ENCODE peak calls at places on chromosomes 4 and X, in nine cellular contexts. One of them, this sample, is unnamed.

GRCh38 chr4:1082215-1083182 is 30.9 kb downstream of the RNF212 start:
- DNase-seq in substantia nigra: peak; percentile 28
- DNase-seq in HEK293T: no peak
- DNase-seq in stimulated activated CD8-positive, alpha-beta memory T cell treated with anti-CD3 and anti-CD28 coated beads, Interleukin-4, amount 100 ng/mL, for 48 hours: no peak
- DNase-seq in glomerular endothelial cell: no peak
- DNase-seq in T follicular helper cell: no peak
- DNase-seq in cardiac muscle cell: no peak
- DNase-seq in iris pigment epithelial cell: peak; percentile 73
- DNase-seq in CD4-positive, CD25-positive, alpha-beta regulatory T cell: no peak
- DNase-seq in this sample: peak; percentile 3

GRCh38 chr4:21733894-21734630 is 214.5 kb downstream of the KCNIP4 start:
- DNase-seq in substantia nigra: no peak
- DNase-seq in HEK293T: no peak
- DNase-seq in stimulated activated CD8-positive, alpha-beta memory T cell treated with anti-CD3 and anti-CD28 coated beads, Interleukin-4, amount 100 ng/mL, for 48 hours: no peak
- DNase-seq in glomerular endothelial cell: no peak
- DNase-seq in T follicular helper cell: no peak
- DNase-seq in cardiac muscle cell: peak; percentile 25
- DNase-seq in iris pigment epithelial cell: no peak
- DNase-seq in CD4-positive, CD25-positive, alpha-beta regulatory T cell: no peak
- DNase-seq in this sample: no peak

GRCh38 chrX:34612036-34612435 is 45.0 kb downstream of the TMEM47 start:
- DNase-seq in substantia nigra: no peak
- DNase-seq in HEK293T: no peak
- DNase-seq in stimulated activated CD8-positive, alpha-beta memory T cell treated with anti-CD3 and anti-CD28 coated beads, Interleukin-4, amount 100 ng/mL, for 48 hours: no peak
- DNase-seq in glomerular endothelial cell: peak; percentile 41
- DNase-seq in T follicular helper cell: no peak
- DNase-seq in cardiac muscle cell: no peak
- DNase-seq in iris pigment epithelial cell: peak; percentile 19
- DNase-seq in CD4-positive, CD25-positive, alpha-beta regulatory T cell: no peak
- DNase-seq in this sample: no peak

GRCh38 chrX:110287605-110288004 is 30.3 kb downstream of the AMMECR1 start:
- DNase-seq in substantia nigra: no peak
- DNase-seq in HEK293T: no peak
- DNase-seq in stimulated activated CD8-positive, alpha-beta memory T cell treated with anti-CD3 and anti-CD28 coated beads, Interleukin-4, amount 100 ng/mL, for 48 hours: no peak
- DNase-seq in glomerular endothelial cell: no peak
- DNase-seq in T follicular helper cell: no peak
- DNase-seq in cardiac muscle cell: no peak
- DNase-seq in iris pigment epithelial cell: peak; percentile 73
- DNase-seq in CD4-positive, CD25-positive, alpha-beta regulatory T cell: no peak
- DNase-seq in this sample: no peak

GRCh38 chr4:23877758-23878229 is 12.1 kb downstream of the PPARGC1A start:
- DNase-seq in substantia nigra: no peak
- DNase-seq in HEK293T: no peak
- DNase-seq in stimulated activated CD8-positive, alpha-beta memory T cell treated with anti-CD3 and anti-CD28 coated beads, Interleukin-4, amount 100 ng/mL, for 48 hours: no peak
- DNase-seq in glomerular endothelial cell: no peak
- DNase-seq in T follicular helper cell: no peak
- DNase-seq in cardiac muscle cell: no peak
- DNase-seq in iris pigment epithelial cell: peak; percentile 49
- DNase-seq in CD4-positive, CD25-positive, alpha-beta regulatory T cell: no peak
- DNase-seq in this sample: no peak

GRCh38 chrX:49977319-49978090 is 55.1 kb downstream of the CLCN5 start:
- DNase-seq in substantia nigra: no peak
- DNase-seq in HEK293T: no peak
- DNase-seq in stimulated activated CD8-positive, alpha-beta memory T cell treated with anti-CD3 and anti-CD28 coated beads, Interleukin-4, amount 100 ng/mL, for 48 hours: no peak
- DNase-seq in glomerular endothelial cell: no peak
- DNase-seq in T follicular helper cell: no peak
- DNase-seq in cardiac muscle cell: no peak
- DNase-seq in iris pigment epithelial cell: no peak
- DNase-seq in CD4-positive, CD25-positive, alpha-beta regulatory T cell: no peak
- DNase-seq in this sample: no peak

GRCh38 chr4:101682946-101683345 is 107.6 kb upstream of the BANK1 start:
- DNase-seq in substantia nigra: no peak
- DNase-seq in HEK293T: no peak
- DNase-seq in stimulated activated CD8-positive, alpha-beta memory T cell treated with anti-CD3 and anti-CD28 coated beads, Interleukin-4, amount 100 ng/mL, for 48 hours: no peak
- DNase-seq in glomerular endothelial cell: no peak
- DNase-seq in T follicular helper cell: no peak
- DNase-seq in cardiac muscle cell: no peak
- DNase-seq in iris pigment epithelial cell: no peak
- DNase-seq in CD4-positive, CD25-positive, alpha-beta regulatory T cell: no peak
- DNase-seq in this sample: no peak

GRCh38 chr4:115841873-115842272 is 728.5 kb upstream of the NDST4 start:
- DNase-seq in substantia nigra: no peak
- DNase-seq in HEK293T: no peak
- DNase-seq in stimulated activated CD8-positive, alpha-beta memory T cell treated with anti-CD3 and anti-CD28 coated beads, Interleukin-4, amount 100 ng/mL, for 48 hours: no peak
- DNase-seq in glomerular endothelial cell: no peak
- DNase-seq in T follicular helper cell: no peak
- DNase-seq in cardiac muscle cell: no peak
- DNase-seq in iris pigment epithelial cell: no peak
- DNase-seq in CD4-positive, CD25-positive, alpha-beta regulatory T cell: no peak
- DNase-seq in this sample: no peak

GRCh38 chrX:134929813-134930212 is 61.0 kb upstream of the SMIM10 start:
- DNase-seq in substantia nigra: no peak
- DNase-seq in HEK293T: no peak
- DNase-seq in stimulated activated CD8-positive, alpha-beta memory T cell treated with anti-CD3 and anti-CD28 coated beads, Interleukin-4, amount 100 ng/mL, for 48 hours: no peak
- DNase-seq in glomerular endothelial cell: no peak
- DNase-seq in T follicular helper cell: no peak
- DNase-seq in cardiac muscle cell: no peak
- DNase-seq in iris pigment epithelial cell: no peak
- DNase-seq in CD4-positive, CD25-positive, alpha-beta regulatory T cell: peak; percentile 20
- DNase-seq in this sample: peak; percentile 80

GRCh38 chr4:52554606-52555355 is 104.3 kb downstream of the USP46 start:
- DNase-seq in substantia nigra: no peak
- DNase-seq in HEK293T: no peak
- DNase-seq in stimulated activated CD8-positive, alpha-beta memory T cell treated with anti-CD3 and anti-CD28 coated beads, Interleukin-4, amount 100 ng/mL, for 48 hours: no peak
- DNase-seq in glomerular endothelial cell: no peak
- DNase-seq in T follicular helper cell: no peak
- DNase-seq in cardiac muscle cell: no peak
- DNase-seq in iris pigment epithelial cell: no peak
- DNase-seq in CD4-positive, CD25-positive, alpha-beta regulatory T cell: no peak
- DNase-seq in this sample: no peak

GRCh38 chrX:131675596-131676194 is 131.8 kb downstream of the OR13H1 start:
- DNase-seq in substantia nigra: no peak
- DNase-seq in HEK293T: peak; percentile 71
- DNase-seq in stimulated activated CD8-positive, alpha-beta memory T cell treated with anti-CD3 and anti-CD28 coated beads, Interleukin-4, amount 100 ng/mL, for 48 hours: no peak
- DNase-seq in glomerular endothelial cell: peak; percentile 5
- DNase-seq in T follicular helper cell: no peak
- DNase-seq in cardiac muscle cell: peak; percentile 44
- DNase-seq in iris pigment epithelial cell: peak; percentile 20
- DNase-seq in CD4-positive, CD25-positive, alpha-beta regulatory T cell: no peak
- DNase-seq in this sample: no peak

GRCh38 chrX:110442631-110443030 is 84.0 kb downstream of the RTL9 start:
- DNase-seq in substantia nigra: no peak
- DNase-seq in HEK293T: peak; percentile 70
- DNase-seq in stimulated activated CD8-positive, alpha-beta memory T cell treated with anti-CD3 and anti-CD28 coated beads, Interleukin-4, amount 100 ng/mL, for 48 hours: no peak
- DNase-seq in glomerular endothelial cell: no peak
- DNase-seq in T follicular helper cell: no peak
- DNase-seq in cardiac muscle cell: peak; percentile 50
- DNase-seq in iris pigment epithelial cell: peak; percentile 30
- DNase-seq in CD4-positive, CD25-positive, alpha-beta regulatory T cell: no peak
- DNase-seq in this sample: no peak

GRCh38 chr4:182369211-182369610 is 126.0 kb downstream of the TENM3 start:
- DNase-seq in substantia nigra: no peak
- DNase-seq in HEK293T: no peak
- DNase-seq in stimulated activated CD8-positive, alpha-beta memory T cell treated with anti-CD3 and anti-CD28 coated beads, Interleukin-4, amount 100 ng/mL, for 48 hours: no peak
- DNase-seq in glomerular endothelial cell: no peak
- DNase-seq in T follicular helper cell: no peak
- DNase-seq in cardiac muscle cell: no peak
- DNase-seq in iris pigment epithelial cell: peak; percentile 76
- DNase-seq in CD4-positive, CD25-positive, alpha-beta regulatory T cell: no peak
- DNase-seq in this sample: no peak

GRCh38 chr4:183903021-183903760 is 1.9 kb upstream of the STOX2 start:
- DNase-seq in substantia nigra: peak; percentile 16
- DNase-seq in HEK293T: no peak
- DNase-seq in stimulated activated CD8-positive, alpha-beta memory T cell treated with anti-CD3 and anti-CD28 coated beads, Interleukin-4, amount 100 ng/mL, for 48 hours: no peak
- DNase-seq in glomerular endothelial cell: no peak
- DNase-seq in T follicular helper cell: no peak
- DNase-seq in cardiac muscle cell: no peak
- DNase-seq in iris pigment epithelial cell: no peak
- DNase-seq in CD4-positive, CD25-positive, alpha-beta regulatory T cell: no peak
- DNase-seq in this sample: no peak

GRCh38 chrX:23931149-23931604 is 23.4 kb downstream of the CXorf58 start:
- DNase-seq in substantia nigra: no peak
- DNase-seq in HEK293T: no peak
- DNase-seq in stimulated activated CD8-positive, alpha-beta memory T cell treated with anti-CD3 and anti-CD28 coated beads, Interleukin-4, amount 100 ng/mL, for 48 hours: no peak
- DNase-seq in glomerular endothelial cell: no peak
- DNase-seq in T follicular helper cell: no peak
- DNase-seq in cardiac muscle cell: no peak
- DNase-seq in iris pigment epithelial cell: no peak
- DNase-seq in CD4-positive, CD25-positive, alpha-beta regulatory T cell: peak; percentile 44
- DNase-seq in this sample: no peak

GRCh38 chr4:147409350-147409749 is 71.5 kb upstream of the EDNRA start:
- DNase-seq in substantia nigra: no peak
- DNase-seq in HEK293T: no peak
- DNase-seq in stimulated activated CD8-positive, alpha-beta memory T cell treated with anti-CD3 and anti-CD28 coated beads, Interleukin-4, amount 100 ng/mL, for 48 hours: no peak
- DNase-seq in glomerular endothelial cell: no peak
- DNase-seq in T follicular helper cell: no peak
- DNase-seq in cardiac muscle cell: no peak
- DNase-seq in iris pigment epithelial cell: peak; percentile 17
- DNase-seq in CD4-positive, CD25-positive, alpha-beta regulatory T cell: no peak
- DNase-seq in this sample: no peak

GRCh38 chr4:7911044-7911578 is 28.6 kb downstream of the AFAP1 start:
- DNase-seq in substantia nigra: no peak
- DNase-seq in HEK293T: no peak
- DNase-seq in stimulated activated CD8-positive, alpha-beta memory T cell treated with anti-CD3 and anti-CD28 coated beads, Interleukin-4, amount 100 ng/mL, for 48 hours: no peak
- DNase-seq in glomerular endothelial cell: no peak
- DNase-seq in T follicular helper cell: no peak
- DNase-seq in cardiac muscle cell: peak; percentile 89
- DNase-seq in iris pigment epithelial cell: peak; percentile 85
- DNase-seq in CD4-positive, CD25-positive, alpha-beta regulatory T cell: no peak
- DNase-seq in this sample: no peak

GRCh38 chr4:6529021-6529420 is 46.0 kb upstream of the MAN2B2 start:
- DNase-seq in substantia nigra: no peak
- DNase-seq in HEK293T: no peak
- DNase-seq in stimulated activated CD8-positive, alpha-beta memory T cell treated with anti-CD3 and anti-CD28 coated beads, Interleukin-4, amount 100 ng/mL, for 48 hours: no peak
- DNase-seq in glomerular endothelial cell: no peak
- DNase-seq in T follicular helper cell: no peak
- DNase-seq in cardiac muscle cell: no peak
- DNase-seq in iris pigment epithelial cell: no peak
- DNase-seq in CD4-positive, CD25-positive, alpha-beta regulatory T cell: no peak
- DNase-seq in this sample: no peak

GRCh38 chr4:106312997-106313522 is 2.9 kb downstream of the TBCK start:
- DNase-seq in substantia nigra: no peak
- DNase-seq in HEK293T: no peak
- DNase-seq in stimulated activated CD8-positive, alpha-beta memory T cell treated with anti-CD3 and anti-CD28 coated beads, Interleukin-4, amount 100 ng/mL, for 48 hours: no peak
- DNase-seq in glomerular endothelial cell: no peak
- DNase-seq in T follicular helper cell: no peak
- DNase-seq in cardiac muscle cell: no peak
- DNase-seq in iris pigment epithelial cell: no peak
- DNase-seq in CD4-positive, CD25-positive, alpha-beta regulatory T cell: no peak
- DNase-seq in this sample: no peak

GRCh38 chr4:184649026-184649970 is at the start of the genes CASP3 and PRIMPOL:
- DNase-seq in substantia nigra: peak; percentile 98
- DNase-seq in HEK293T: peak; percentile 75
- DNase-seq in stimulated activated CD8-positive, alpha-beta memory T cell treated with anti-CD3 and anti-CD28 coated beads, Interleukin-4, amount 100 ng/mL, for 48 hours: peak; percentile 97
- DNase-seq in glomerular endothelial cell: no peak
- DNase-seq in T follicular helper cell: peak; percentile 89
- DNase-seq in cardiac muscle cell: peak; percentile 96
- DNase-seq in iris pigment epithelial cell: peak; percentile 96
- DNase-seq in CD4-positive, CD25-positive, alpha-beta regulatory T cell: peak; percentile 92
- DNase-seq in this sample: peak; percentile 98

GRCh38 chrX:150334100-150334499 is 29.0 kb upstream of the MAMLD1 start:
- DNase-seq in substantia nigra: no peak
- DNase-seq in HEK293T: no peak
- DNase-seq in stimulated activated CD8-positive, alpha-beta memory T cell treated with anti-CD3 and anti-CD28 coated beads, Interleukin-4, amount 100 ng/mL, for 48 hours: no peak
- DNase-seq in glomerular endothelial cell: no peak
- DNase-seq in T follicular helper cell: no peak
- DNase-seq in cardiac muscle cell: no peak
- DNase-seq in iris pigment epithelial cell: no peak
- DNase-seq in CD4-positive, CD25-positive, alpha-beta regulatory T cell: no peak
- DNase-seq in this sample: no peak

GRCh38 chr4:79913581-79913980 is 159.4 kb downstream of the ANTXR2 start:
- DNase-seq in substantia nigra: no peak
- DNase-seq in HEK293T: no peak
- DNase-seq in stimulated activated CD8-positive, alpha-beta memory T cell treated with anti-CD3 and anti-CD28 coated beads, Interleukin-4, amount 100 ng/mL, for 48 hours: no peak
- DNase-seq in glomerular endothelial cell: no peak
- DNase-seq in T follicular helper cell: no peak
- DNase-seq in cardiac muscle cell: peak; percentile 32
- DNase-seq in iris pigment epithelial cell: peak; percentile 85
- DNase-seq in CD4-positive, CD25-positive, alpha-beta regulatory T cell: no peak
- DNase-seq in this sample: peak; percentile 56

GRCh38 chrX:49725401-49725800 is 29.6 kb upstream of the PAGE1 start:
- DNase-seq in substantia nigra: no peak
- DNase-seq in HEK293T: no peak
- DNase-seq in stimulated activated CD8-positive, alpha-beta memory T cell treated with anti-CD3 and anti-CD28 coated beads, Interleukin-4, amount 100 ng/mL, for 48 hours: no peak
- DNase-seq in glomerular endothelial cell: no peak
- DNase-seq in T follicular helper cell: no peak
- DNase-seq in cardiac muscle cell: no peak
- DNase-seq in iris pigment epithelial cell: no peak
- DNase-seq in CD4-positive, CD25-positive, alpha-beta regulatory T cell: no peak
- DNase-seq in this sample: no peak

GRCh38 chrX:48703642-48704481 is 7.3 kb downstream of the SUV39H1 start:
- DNase-seq in substantia nigra: peak; percentile 38
- DNase-seq in HEK293T: no peak
- DNase-seq in stimulated activated CD8-positive, alpha-beta memory T cell treated with anti-CD3 and anti-CD28 coated beads, Interleukin-4, amount 100 ng/mL, for 48 hours: no peak
- DNase-seq in glomerular endothelial cell: no peak
- DNase-seq in T follicular helper cell: no peak
- DNase-seq in cardiac muscle cell: peak; percentile 59
- DNase-seq in iris pigment epithelial cell: peak; percentile 18
- DNase-seq in CD4-positive, CD25-positive, alpha-beta regulatory T cell: no peak
- DNase-seq in this sample: no peak

GRCh38 chrX:108270739-108271396 is 167.4 kb downstream of the COL4A6 start:
- DNase-seq in substantia nigra: no peak
- DNase-seq in HEK293T: no peak
- DNase-seq in stimulated activated CD8-positive, alpha-beta memory T cell treated with anti-CD3 and anti-CD28 coated beads, Interleukin-4, amount 100 ng/mL, for 48 hours: no peak
- DNase-seq in glomerular endothelial cell: no peak
- DNase-seq in T follicular helper cell: no peak
- DNase-seq in cardiac muscle cell: no peak
- DNase-seq in iris pigment epithelial cell: peak; percentile 45
- DNase-seq in CD4-positive, CD25-positive, alpha-beta regulatory T cell: no peak
- DNase-seq in this sample: no peak

GRCh38 chr4:55733874-55734437 is 85.6 kb upstream of the EXOC1L start:
- DNase-seq in substantia nigra: no peak
- DNase-seq in HEK293T: no peak
- DNase-seq in stimulated activated CD8-positive, alpha-beta memory T cell treated with anti-CD3 and anti-CD28 coated beads, Interleukin-4, amount 100 ng/mL, for 48 hours: no peak
- DNase-seq in glomerular endothelial cell: no peak
- DNase-seq in T follicular helper cell: no peak
- DNase-seq in cardiac muscle cell: no peak
- DNase-seq in iris pigment epithelial cell: peak; percentile 40
- DNase-seq in CD4-positive, CD25-positive, alpha-beta regulatory T cell: no peak
- DNase-seq in this sample: no peak

GRCh38 chrX:44570524-44570923 is 27.9 kb upstream of the FUNDC1 start:
- DNase-seq in substantia nigra: no peak
- DNase-seq in HEK293T: no peak
- DNase-seq in stimulated activated CD8-positive, alpha-beta memory T cell treated with anti-CD3 and anti-CD28 coated beads, Interleukin-4, amount 100 ng/mL, for 48 hours: no peak
- DNase-seq in glomerular endothelial cell: no peak
- DNase-seq in T follicular helper cell: no peak
- DNase-seq in cardiac muscle cell: no peak
- DNase-seq in iris pigment epithelial cell: peak; percentile 24
- DNase-seq in CD4-positive, CD25-positive, alpha-beta regulatory T cell: no peak
- DNase-seq in this sample: no peak

GRCh38 chr4:26055855-26056254 is 141.8 kb downstream of the SMIM20 start:
- DNase-seq in substantia nigra: no peak
- DNase-seq in HEK293T: no peak
- DNase-seq in stimulated activated CD8-positive, alpha-beta memory T cell treated with anti-CD3 and anti-CD28 coated beads, Interleukin-4, amount 100 ng/mL, for 48 hours: no peak
- DNase-seq in glomerular endothelial cell: no peak
- DNase-seq in T follicular helper cell: no peak
- DNase-seq in cardiac muscle cell: no peak
- DNase-seq in iris pigment epithelial cell: no peak
- DNase-seq in CD4-positive, CD25-positive, alpha-beta regulatory T cell: no peak
- DNase-seq in this sample: no peak

GRCh38 chrX:86171366-86171765 is 23.1 kb downstream of the DACH2 start:
- DNase-seq in substantia nigra: no peak
- DNase-seq in HEK293T: peak; percentile 23
- DNase-seq in stimulated activated CD8-positive, alpha-beta memory T cell treated with anti-CD3 and anti-CD28 coated beads, Interleukin-4, amount 100 ng/mL, for 48 hours: no peak
- DNase-seq in glomerular endothelial cell: no peak
- DNase-seq in T follicular helper cell: no peak
- DNase-seq in cardiac muscle cell: peak; percentile 52
- DNase-seq in iris pigment epithelial cell: peak; percentile 52
- DNase-seq in CD4-positive, CD25-positive, alpha-beta regulatory T cell: no peak
- DNase-seq in this sample: no peak

GRCh38 chr4:60129740-60130139 is 1070.4 kb upstream of the ADGRL3 start:
- DNase-seq in substantia nigra: no peak
- DNase-seq in HEK293T: no peak
- DNase-seq in stimulated activated CD8-positive, alpha-beta memory T cell treated with anti-CD3 and anti-CD28 coated beads, Interleukin-4, amount 100 ng/mL, for 48 hours: no peak
- DNase-seq in glomerular endothelial cell: no peak
- DNase-seq in T follicular helper cell: no peak
- DNase-seq in cardiac muscle cell: no peak
- DNase-seq in iris pigment epithelial cell: peak; percentile 5
- DNase-seq in CD4-positive, CD25-positive, alpha-beta regulatory T cell: no peak
- DNase-seq in this sample: no peak

GRCh38 chr4:124738994-124739393 is 26.5 kb upstream of the ANKRD50 start:
- DNase-seq in substantia nigra: no peak
- DNase-seq in HEK293T: no peak
- DNase-seq in stimulated activated CD8-positive, alpha-beta memory T cell treated with anti-CD3 and anti-CD28 coated beads, Interleukin-4, amount 100 ng/mL, for 48 hours: no peak
- DNase-seq in glomerular endothelial cell: no peak
- DNase-seq in T follicular helper cell: no peak
- DNase-seq in cardiac muscle cell: no peak
- DNase-seq in iris pigment epithelial cell: no peak
- DNase-seq in CD4-positive, CD25-positive, alpha-beta regulatory T cell: no peak
- DNase-seq in this sample: no peak